ENCODE peak calls at places on chromosome 20, in six cellular contexts. T is lung microvascular endothelial cell, O is heart right ventricle, S is PC-3, K is CD14-positive monocyte, P is neural crest cell. L is an unnamed sample.

GRCh38 chr20:20737158-20737557 is 24.7 kb upstream of the RALGAPA2 start:
- DNase-seq in S (no peak), P (no peak), O (no peak), T (no peak), K (no peak), L (no peak)

GRCh38 chr20:50242863-50243609 is 52.4 kb downstream of the CEBPB start:
- DNase-seq in T (no peak), O (no peak), P (peak), S (peak), K (no peak), L (no peak)

GRCh38 chr20:46221271-46221670 is 87.0 kb downstream of the CDH22 start:
- DNase-seq in S (no peak), T (no peak), P (no peak), O (no peak), K (no peak), L (no peak)

GRCh38 chr20:60481051-60481741 is 523.0 kb downstream of the CDH26 start:
- DNase-seq in K (no peak), P (no peak), S (no peak), O (no peak), T (no peak), L (no peak)

GRCh38 chr20:18496042-18496441 is 983 bp downstream of the RBBP9 start:
- DNase-seq in S (peak), T (peak), K (no peak), P (no peak), O (no peak), L (peak)

GRCh38 chr20:35602851-35603495 is 12.7 kb upstream of the SPAG4 start:
- DNase-seq in S (no peak), T (no peak), P (no peak), K (no peak), O (no peak), L (no peak)

GRCh38 chr20:53801609-53802370 is 208.2 kb upstream of the ZNF217 start:
- DNase-seq in O (no peak), P (no peak), K (no peak), S (no peak), T (no peak), L (no peak)

GRCh38 chr20:967796-968742 is 34.0 kb downstream of the RSPO4 start:
- DNase-seq in T (peak), K (no peak), O (no peak), P (no peak), S (peak), L (peak)

GRCh38 chr20:53227523-53227922 is 255.4 kb downstream of the TSHZ2 start:
- DNase-seq in S (no peak), P (no peak), K (no peak), O (no peak), T (no peak), L (peak)

GRCh38 chr20:29762620-29763019 is 1494.8 kb upstream of the DEFB115 start:
- DNase-seq in K (no peak), T (no peak), P (no peak), S (no peak), O (no peak), L (no peak)

GRCh38 chr20:62737271-62737761 is 28.7 kb downstream of the NTSR1 start:
- DNase-seq in P (no peak), S (no peak), O (no peak), T (no peak), K (peak), L (peak)

GRCh38 chr20:9040874-9041524 is 27.9 kb upstream of the PLCB4 start:
- DNase-seq in O (no peak), S (no peak), T (no peak), K (no peak), P (no peak), L (peak)

GRCh38 chr20:34200020-34200419 is 41.2 kb upstream of the ASIP start:
- DNase-seq in P (no peak), K (no peak), O (no peak), S (no peak), T (no peak), L (no peak)

GRCh38 chr20:20611165-20611564 is 101.3 kb downstream of the RALGAPA2 start:
- DNase-seq in O (no peak), P (no peak), S (no peak), K (no peak), T (no peak), L (no peak)

GRCh38 chr20:36435799-36436541 is 105.3 kb upstream of the MYL9 start:
- DNase-seq in T (peak), O (peak), S (peak), K (peak), P (peak), L (peak)

GRCh38 chr20:23419995-23420901 is 1.0 kb downstream of the NAPB start:
- DNase-seq in S (peak), K (peak), P (no peak), T (peak), O (no peak), L (peak)

GRCh38 chr20:8357703-8358102 is 225.6 kb downstream of the PLCB1 start:
- DNase-seq in O (no peak), T (no peak), K (no peak), S (no peak), P (no peak), L (no peak)

GRCh38 chr20:41214202-41214601 is 76.9 kb downstream of the PLCG1 start:
- DNase-seq in S (no peak), P (no peak), T (no peak), K (no peak), O (no peak), L (no peak)

GRCh38 chr20:4896971-4897497 is 104.3 kb downstream of the SLC23A2 start:
- DNase-seq in K (no peak), S (peak), P (no peak), O (no peak), T (no peak), L (no peak)

GRCh38 chr20:15061955-15062354 is 724.5 kb upstream of the FLRT3 start:
- DNase-seq in T (no peak), P (no peak), O (no peak), S (peak), K (no peak), L (no peak)

GRCh38 chr20:34708621-34709043 is 4.5 kb downstream of the TP53INP2 start:
- DNase-seq in S (peak), T (peak), K (no peak), O (peak), P (peak), L (peak)

GRCh38 chr20:58078741-58079522 is 149.5 kb downstream of the ANKRD60 start:
- DNase-seq in T (no peak), S (peak), O (peak), K (no peak), P (no peak), L (peak)

GRCh38 chr20:23582293-23582692 is 14.0 kb upstream of the CST9L start:
- DNase-seq in O (no peak), K (no peak), P (no peak), T (no peak), S (no peak), L (no peak)

GRCh38 chr20:25237610-25238318 is 10.1 kb upstream of the PYGB start:
- DNase-seq in P (no peak), K (peak), T (peak), O (no peak), S (peak), L (peak)

GRCh38 chr20:63894358-63895201 is at the start of gene DNAJC5:
- DNase-seq in K (peak), S (peak), T (peak), O (peak), P (peak), L (peak)

GRCh38 chr20:35716330-35716729 is 17.1 kb downstream of the ROMO1 start:
- DNase-seq in K (no peak), S (no peak), O (no peak), T (no peak), P (no peak), L (no peak)

GRCh38 chr20:7503501-7503900 is 436.8 kb downstream of the HAO1 start:
- DNase-seq in K (no peak), S (no peak), P (no peak), O (peak), T (no peak), L (no peak)

GRCh38 chr20:32763202-32763999 is 1.2 kb downstream of the DNMT3B start:
- DNase-seq in S (peak), T (no peak), P (no peak), K (no peak), O (no peak), L (no peak)

GRCh38 chr20:32779500-32780215 is 17.5 kb downstream of the DNMT3B start:
- DNase-seq in O (no peak), P (peak), K (no peak), T (no peak), S (no peak), L (no peak)

GRCh38 chr20:11676618-11677289 is 240.9 kb upstream of the BTBD3 start:
- DNase-seq in P (peak), T (peak), K (no peak), O (peak), S (peak), L (peak)

GRCh38 chr20:14334306-14334930 is 3.0 kb downstream of the FLRT3 start:
- DNase-seq in T (peak), P (peak), S (peak), O (no peak), K (no peak), L (peak)

GRCh38 chr20:23528867-23529431 is 38.0 kb downstream of the CST8 start:
- DNase-seq in O (no peak), S (peak), K (no peak), P (no peak), T (no peak), L (no peak)

GRCh38 chr20:32585519-32586127 is 490 bp upstream of the NOL4L start:
- DNase-seq in K (no peak), T (no peak), O (no peak), P (no peak), S (no peak), L (no peak)

GRCh38 chr20:63495771-63496403 is 3.0 kb downstream of the EEF1A2 start:
- DNase-seq in S (peak), T (peak), K (no peak), O (peak), P (peak), L (peak)

GRCh38 chr20:14451458-14451857 is 114.0 kb upstream of the FLRT3 start:
- DNase-seq in S (no peak), O (no peak), K (no peak), T (no peak), P (no peak), L (no peak)

GRCh38 chr20:62327726-62328495 is 25.1 kb downstream of the ADRM1 start:
- DNase-seq in S (no peak), T (no peak), P (no peak), O (no peak), K (no peak), L (no peak)

GRCh38 chr20:555933-556332 is 12.3 kb upstream of the CSNK2A1 start:
- DNase-seq in O (peak), P (no peak), K (no peak), S (no peak), T (no peak), L (no peak)

GRCh38 chr20:1920826-1921225 is 25.6 kb downstream of the SIRPA start:
- DNase-seq in S (no peak), O (no peak), K (no peak), T (no peak), P (no peak), L (no peak)

GRCh38 chr20:62726716-62727583 is 18.3 kb downstream of the NTSR1 start:
- DNase-seq in T (no peak), O (no peak), P (no peak), K (peak), S (no peak), L (no peak)

GRCh38 chr20:48606117-48606840 is 221.5 kb downstream of the PREX1 start:
- DNase-seq in K (no peak), T (no peak), O (no peak), P (no peak), S (no peak), L (no peak)

L was measured in iris pigment epithelial cell.